ENCODE peak calls at places on chromosomes 13 and 19, in six cellular contexts. O is CD8-positive, alpha-beta T cell; I is prostate gland; E is mammary epithelial cell; X is spleen; D is esophagus muscularis mucosa. M is an unnamed sample.

GRCh38 chr19:17841810-17842662 is 5.7 kb downstream of the JAK3 start:
- DNase-seq in D (no peak), I (peak; percentile 48), E (peak; percentile 46), X (peak; percentile 74), O (no peak), M (peak; percentile 43)

GRCh38 chr19:34051255-34051654 is 121.0 kb upstream of the LSM14A start:
- DNase-seq in X (no peak), O (no peak), D (no peak), I (no peak), E (no peak), M (no peak)

GRCh38 chr19:47315125-47315821 is 5.6 kb downstream of the C5AR1 start:
- DNase-seq in I (no peak), X (peak; percentile 84), D (no peak), O (no peak), E (peak; percentile 92), M (no peak)

GRCh38 chr13:63944896-63945295 is 2529.2 kb upstream of the PCDH20 start:
- DNase-seq in X (no peak), D (no peak), O (no peak), I (no peak), E (no peak), M (no peak)

GRCh38 chr13:65143920-65144319 is 2086.2 kb downstream of the PCDH9 start:
- DNase-seq in E (no peak), O (no peak), D (no peak), X (no peak), I (no peak), M (no peak)

GRCh38 chr13:33644607-33645543 is 173.1 kb upstream of the RFC3 start:
- DNase-seq in X (no peak), O (no peak), E (peak; percentile 39), I (no peak), D (no peak), M (no peak)

GRCh38 chr19:41694196-41694595 is 6.1 kb upstream of the CEACAM7 start:
- DNase-seq in E (no peak), X (no peak), I (no peak), O (peak; percentile 27), D (no peak), M (no peak)

GRCh38 chr13:97125051-97125809 is 96.9 kb upstream of the MBNL2 start:
- DNase-seq in X (no peak), D (no peak), I (no peak), E (peak; percentile 90), O (no peak), M (no peak)

GRCh38 chr19:37074819-37075362 is 3.3 kb upstream of the ZNF420 start:
- DNase-seq in E (no peak), I (no peak), X (no peak), O (no peak), D (no peak), M (no peak)

GRCh38 chr13:114285166-114285808 is 3.9 kb downstream of the UPF3A start:
- DNase-seq in E (peak; percentile 75), X (peak; percentile 49), D (no peak), O (no peak), I (no peak), M (no peak)

GRCh38 chr19:45962021-45962420 is 11.6 kb downstream of the NOVA2 start:
- DNase-seq in D (no peak), E (no peak), I (no peak), X (no peak), O (no peak), M (no peak)
- H3K27ac ChIP-seq in D (no peak overlapping the region), E (no peak overlapping the region), I (no peak overlapping the region), X (no peak overlapping the region), O (no peak overlapping the region), M (no peak overlapping the region)

GRCh38 chr19:8662263-8662662 is 31.8 kb downstream of the NFILZ start:
- DNase-seq in I (no peak), X (no peak), D (no peak), O (no peak), E (no peak), M (no peak)

GRCh38 chr19:8664671-8665057 is 33.9 kb downstream of the ACTL9 start:
- DNase-seq in O (no peak), I (no peak), E (no peak), D (no peak), X (no peak), M (no peak)

GRCh38 chr19:8663920-8664670 is 33.7 kb downstream of the NFILZ start:
- DNase-seq in X (no peak), O (peak; percentile 68), E (no peak), D (no peak), I (no peak), M (peak; percentile 15)

GRCh38 chr19:8665468-8666213 is 33.0 kb downstream of the ACTL9 start:
- DNase-seq in O (no peak), X (no peak), D (no peak), E (no peak), I (no peak), M (no peak)

DNA sequence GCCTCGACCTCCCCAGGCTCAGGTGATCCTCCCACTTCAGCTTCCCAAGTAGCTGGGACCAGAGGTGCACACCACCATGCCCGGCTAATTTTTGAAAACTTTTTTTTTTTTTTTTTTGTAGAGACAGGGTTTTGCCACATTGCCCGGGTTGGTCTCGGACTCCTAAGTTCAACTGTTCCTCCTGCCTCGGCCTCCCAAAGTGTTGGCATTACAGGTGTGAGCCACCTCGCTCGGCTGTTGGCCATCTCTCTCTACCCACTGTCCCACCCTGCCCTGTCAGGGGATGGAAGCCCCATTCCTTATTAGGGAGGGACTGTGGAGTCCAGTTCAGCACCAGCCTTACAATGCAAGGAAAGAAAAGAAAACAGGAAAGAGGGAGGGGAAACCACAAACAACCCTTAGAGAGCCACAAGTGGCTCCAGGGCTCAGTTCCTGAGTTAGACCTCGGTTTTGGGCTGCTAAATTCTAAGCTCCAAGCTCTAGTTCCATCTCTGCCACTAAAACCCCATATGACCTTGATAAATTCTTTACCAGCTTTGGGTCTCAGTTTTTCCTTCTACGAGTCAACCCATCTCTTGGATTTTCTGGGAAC is 31.7 kb downstream of the ACTL9 start:
- DNase-seq in E (no peak), D (no peak), O (no peak), X (no peak), I (no peak), M (no peak)
- H3K4me1 ChIP-seq in E (no peaks in the 10 kb centered on the region), D (no peaks in the 10 kb centered on the region), O (peaks cover 50% of the 10 kb centered on the region), X (peaks cover 11% of the 10 kb centered on the region), I (no peaks in the 10 kb centered on the region), M (peaks cover 52% of the 10 kb centered on the region)

DNA sequence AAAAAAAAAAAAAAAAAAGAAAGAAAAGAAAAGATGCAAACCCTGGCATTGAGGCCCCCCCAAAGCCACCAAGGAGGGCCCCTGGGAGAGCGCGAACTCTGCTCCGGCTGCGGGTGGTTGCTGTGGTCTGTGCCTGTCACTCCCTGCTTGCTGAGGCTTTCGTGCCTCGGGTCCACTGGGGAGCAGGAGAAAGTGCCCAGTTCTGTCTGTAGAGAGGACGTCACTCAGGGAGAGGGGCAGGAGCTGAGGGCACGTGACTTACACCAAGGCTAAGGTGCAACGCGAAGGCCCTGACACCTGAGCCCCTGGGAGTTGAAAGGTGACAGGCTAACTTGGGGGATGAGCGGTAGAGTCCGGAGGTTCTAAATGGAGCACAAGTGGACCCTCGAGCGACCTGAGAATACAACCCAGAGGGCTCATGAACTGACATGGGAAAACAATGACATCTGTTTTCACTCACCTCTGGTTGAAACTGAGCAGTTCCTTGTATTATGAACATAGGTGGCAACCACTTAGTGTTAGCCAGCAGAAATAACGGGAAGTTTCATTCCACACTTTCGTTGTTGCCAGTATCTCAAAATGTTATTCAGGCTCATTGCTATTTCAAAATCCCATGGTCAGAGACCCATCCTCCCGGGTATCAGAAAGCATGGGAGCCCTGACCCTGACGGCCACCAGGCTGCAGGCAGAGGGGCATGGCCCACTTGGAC is 69.2 kb upstream of the TM9SF2 start:
- DNase-seq in D (no peak), E (no peak), O (peak; percentile 50), X (no peak), I (no peak), M (no peak)
- H3K4me3 ChIP-seq in D (peak overlapping the region; percentile 35), E (no peak overlapping the region), O (peak overlapping the region; percentile 0), X (peak overlapping the region; percentile 0), I (peak overlapping the region; percentile 10), M (peak overlapping the region; percentile 43)

GRCh38 chr19:49463960-49464740 is 9.9 kb upstream of the FLT3LG start:
- DNase-seq in O (no peak), E (no peak), D (no peak), I (no peak), X (no peak), M (no peak)

GRCh38 chr19:49462492-49462891 is 9.5 kb downstream of the ALDH16A1 start:
- DNase-seq in E (no peak), D (no peak), X (no peak), O (no peak), I (no peak), M (no peak)

GRCh38 chr19:49468746-49469447 is 5.1 kb upstream of the FLT3LG start:
- DNase-seq in X (peak; percentile 92), O (peak; percentile 86), D (peak; percentile 95), E (no peak), I (peak; percentile 87), M (peak; percentile 97)

GRCh38 chr19:49468199-49468598 is 5.8 kb upstream of the FLT3LG start:
- DNase-seq in O (no peak), I (peak; percentile 86), X (no peak), E (no peak), D (no peak), M (no peak)

DNA sequence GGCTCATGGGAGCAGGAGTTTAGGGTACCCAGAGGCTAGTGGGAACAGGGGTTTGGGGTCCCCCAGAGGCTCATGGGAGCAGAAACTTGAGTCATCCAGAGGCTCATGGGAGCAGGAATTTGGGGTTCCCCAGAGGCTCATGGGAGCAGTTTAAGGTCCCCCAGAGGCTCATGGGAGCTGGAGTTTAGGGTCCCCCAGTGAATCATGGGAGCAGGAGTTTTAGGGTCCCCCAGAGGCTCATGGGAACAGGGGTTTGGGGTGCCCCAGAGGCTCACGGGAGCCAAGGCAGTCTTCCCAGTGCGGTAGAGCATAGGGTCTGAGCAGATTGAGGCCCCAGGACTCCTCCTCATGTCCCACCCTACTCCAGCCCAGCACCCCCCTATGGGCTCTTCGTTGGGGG is 8.6 kb upstream of the FLT3LG start:
- DNase-seq in I (no peak), E (no peak), O (no peak), D (no peak), X (no peak), M (no peak)
- H3K27ac ChIP-seq in I (no peak overlapping the region), E (no peak overlapping the region), O (no peak overlapping the region), D (no peak overlapping the region), X (no peak overlapping the region), M (no peak overlapping the region)

DNA sequence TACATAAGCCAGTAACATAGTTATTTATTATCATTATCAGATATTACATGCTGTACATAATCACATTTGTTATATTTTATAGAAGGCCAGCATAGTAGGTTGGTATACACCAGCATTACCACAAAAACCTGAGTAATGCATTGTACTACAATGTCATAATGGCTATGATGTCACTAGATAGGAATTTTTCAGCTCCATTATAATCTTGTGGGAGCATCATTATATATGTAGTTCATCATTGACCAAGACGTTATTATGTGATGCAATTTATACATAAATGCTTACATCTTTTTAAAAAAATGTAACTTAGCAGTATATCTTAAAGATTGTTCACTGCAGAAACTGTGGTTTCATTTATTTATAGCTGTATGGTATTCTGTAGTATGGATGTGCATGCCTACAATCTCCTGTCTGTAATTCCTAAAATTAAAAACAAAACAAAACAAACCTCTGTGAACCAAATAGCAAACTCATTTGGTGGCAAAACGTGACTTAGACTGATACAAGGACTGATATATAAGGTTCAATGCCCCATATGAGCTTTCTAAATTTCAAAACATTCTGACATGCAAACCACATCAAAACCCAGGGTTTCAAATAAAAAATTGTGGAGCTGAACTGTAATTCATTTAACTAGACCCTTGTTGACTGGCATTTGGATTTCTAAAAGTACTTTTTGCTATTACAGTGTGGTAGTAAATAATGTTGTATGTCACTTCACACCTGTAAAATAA is 250.9 kb downstream of the DLEU7 start:
- DNase-seq in O (no peak), E (peak; percentile 82), D (no peak), X (no peak), I (no peak), M (no peak)
- H3K4me1 ChIP-seq in O (peaks cover 23% of the 10 kb centered on the region), E (peaks cover 45% of the 10 kb centered on the region), D (peaks cover 24% of the 10 kb centered on the region), X (peaks cover 27% of the 10 kb centered on the region), I (no peaks in the 10 kb centered on the region), M (peaks cover 18% of the 10 kb centered on the region)

GRCh38 chr19:54462072-54462712 is 1.4 kb downstream of the LENG9 start:
- DNase-seq in X (peak; percentile 87), O (no peak), D (no peak), E (no peak), I (no peak), M (no peak)
- H3K4me3 ChIP-seq in X (peak overlapping the region; percentile 62), O (peak overlapping the region; percentile 83), D (peak overlapping the region; percentile 90), E (peak overlapping the region; percentile 68), I (peak overlapping the region; percentile 83), M (peak overlapping the region; percentile 91)

M was measured in CD8-positive, alpha-beta memory T cell.